ENCODE peak calls at places on chromosomes 13 and 19, in four cellular contexts. One of them, this sample, is unnamed.

GRCh38 chr19:35041548-35042055 is at the start of gene HPN:
- DNase-seq in epithelial cell of esophagus: no peak
- DNase-seq in NCI-H774: no peak
- DNase-seq in EL: no peak
- DNase-seq in this sample: no peak

GRCh38 chr19:38303517-38304351 is at the start of gene C19orf33:
- DNase-seq in EL: no peak
- DNase-seq in NCI-H774: no peak
- DNase-seq in epithelial cell of esophagus: peak
- DNase-seq in this sample: peak

GRCh38 chr19:3443840-3444694 is 36.3 kb downstream of the SMIM24 start:
- DNase-seq in NCI-H774: no peak
- DNase-seq in epithelial cell of esophagus: no peak
- DNase-seq in EL: no peak
- DNase-seq in this sample: no peak

GRCh38 chr13:110746443-110746842 is 32.9 kb downstream of the ING1 start:
- DNase-seq in epithelial cell of esophagus: no peak
- DNase-seq in NCI-H774: no peak
- DNase-seq in EL: no peak
- DNase-seq in this sample: no peak

GRCh38 chr13:79258489-79258888 is 147.6 kb downstream of the RBM26 start:
- DNase-seq in epithelial cell of esophagus: no peak
- DNase-seq in EL: no peak
- DNase-seq in NCI-H774: no peak
- DNase-seq in this sample: peak

GRCh38 chr19:43532571-43532961 is 422 bp upstream of the ZNF575 start:
- DNase-seq in epithelial cell of esophagus: no peak
- DNase-seq in NCI-H774: peak
- DNase-seq in EL: no peak
- DNase-seq in this sample: no peak

GRCh38 chr19:42286349-42287016 is 15.4 kb upstream of the PRR19 start:
- DNase-seq in EL: no peak
- DNase-seq in epithelial cell of esophagus: no peak
- DNase-seq in NCI-H774: no peak
- DNase-seq in this sample: no peak

GRCh38 chr13:93670858-93671257 is 444.3 kb downstream of the GPC6 start:
- DNase-seq in NCI-H774: no peak
- DNase-seq in EL: no peak
- DNase-seq in epithelial cell of esophagus: no peak
- DNase-seq in this sample: no peak

GRCh38 chr19:8355631-8356402 is 8.1 kb upstream of the ANGPTL4 start:
- DNase-seq in epithelial cell of esophagus: peak
- DNase-seq in EL: peak
- DNase-seq in NCI-H774: no peak
- DNase-seq in this sample: peak

GRCh38 chr13:19634129-19634740 is 776 bp downstream of the MPHOSPH8 start:
- DNase-seq in NCI-H774: no peak
- DNase-seq in epithelial cell of esophagus: peak
- DNase-seq in EL: peak
- DNase-seq in this sample: peak

GRCh38 chr19:37227996-37228395 is 10.0 kb downstream of the ZNF383 start:
- DNase-seq in NCI-H774: no peak
- DNase-seq in EL: no peak
- DNase-seq in epithelial cell of esophagus: peak
- DNase-seq in this sample: peak

GRCh38 chr13:85828094-85828684 is 29.0 kb upstream of the SLITRK6 start:
- DNase-seq in epithelial cell of esophagus: peak
- DNase-seq in NCI-H774: no peak
- DNase-seq in EL: peak
- DNase-seq in this sample: no peak

GRCh38 chr13:102487330-102487729 is 85.5 kb upstream of the FGF14 start:
- DNase-seq in EL: no peak
- DNase-seq in NCI-H774: peak
- DNase-seq in epithelial cell of esophagus: no peak
- DNase-seq in this sample: no peak

GRCh38 chr13:27423333-27423732 is 1.1 kb upstream of the GTF3A start:
- DNase-seq in EL: no peak
- DNase-seq in NCI-H774: no peak
- DNase-seq in epithelial cell of esophagus: no peak
- DNase-seq in this sample: no peak

GRCh38 chr13:43478178-43478577 is 308.6 kb downstream of the ENOX1 start:
- DNase-seq in NCI-H774: no peak
- DNase-seq in EL: no peak
- DNase-seq in epithelial cell of esophagus: no peak
- DNase-seq in this sample: no peak

GRCh38 chr19:3276341-3276799 is 51.9 kb downstream of the CELF5 start:
- DNase-seq in EL: peak
- DNase-seq in epithelial cell of esophagus: peak
- DNase-seq in NCI-H774: peak
- DNase-seq in this sample: peak

GRCh38 chr13:48194392-48194754 is 38.6 kb upstream of the ITM2B start:
- DNase-seq in EL: no peak
- DNase-seq in epithelial cell of esophagus: peak
- DNase-seq in NCI-H774: no peak
- DNase-seq in this sample: peak

GRCh38 chr13:31043891-31044657 is 111.6 kb downstream of the TEX26 start:
- DNase-seq in EL: peak
- DNase-seq in NCI-H774: peak
- DNase-seq in epithelial cell of esophagus: peak
- DNase-seq in this sample: peak